ENCODE peak calls at places on chromosomes 4 and X, in ten cellular contexts. J, S, M, Q, K, C, G, F, V and L are unnamed samples.

GRCh38 chr4:55008166-55009056 is 117.0 kb downstream of the KDR start:
- DNase-seq in V (no peak), M (no peak), J (peak; percentile 23), K (no peak), C (no peak), Q (no peak), F (peak; percentile 23), S (no peak), G (no peak), L (no peak)

GRCh38 chrX:154544885-154545284 is 1.8 kb downstream of the G6PD start:
- DNase-seq in M (no peak), K (no peak), Q (no peak), G (no peak), S (no peak), V (no peak), J (no peak), F (no peak), C (no peak), L (no peak)

GRCh38 chrX:130075768-130076167 is 34.5 kb downstream of the ELF4 start:
- DNase-seq in J (no peak), G (no peak), V (no peak), M (no peak), K (no peak), Q (no peak), S (no peak), C (no peak), F (no peak), L (no peak)

GRCh38 chrX:78075787-78076389 is 28.2 kb upstream of the PGK1 start:
- DNase-seq in G (no peak), K (no peak), J (no peak), S (no peak), Q (no peak), F (no peak), C (no peak), V (no peak), M (no peak), L (no peak)

GRCh38 chr4:39568805-39569204 is 41.6 kb upstream of the UGDH start:
- DNase-seq in C (no peak), K (no peak), V (no peak), Q (no peak), S (no peak), J (peak; percentile 48), F (no peak), M (no peak), G (no peak), L (no peak)

GRCh38 chrX:130216312-130216711 is 44.5 kb downstream of the RAB33A start:
- DNase-seq in V (peak; percentile 8), Q (peak; percentile 6), J (no peak), S (no peak), M (no peak), K (no peak), G (no peak), F (no peak), C (no peak), L (no peak)

GRCh38 chrX:63506320-63506719 is 155.2 kb upstream of the SPIN4 start:
- DNase-seq in Q (peak; percentile 65), V (peak; percentile 56), M (no peak), F (no peak), G (peak; percentile 16), K (no peak), C (no peak), S (no peak), J (no peak), L (no peak)

GRCh38 chrX:50586980-50587379 is 116.4 kb upstream of the DGKK start:
- DNase-seq in J (no peak), G (no peak), F (no peak), K (no peak), C (no peak), Q (no peak), V (no peak), S (no peak), M (no peak), L (no peak)

GRCh38 chrX:114152130-114152529 is 431.8 kb upstream of the HTR2C start:
- DNase-seq in K (no peak), V (no peak), G (no peak), C (no peak), M (no peak), S (no peak), Q (peak; percentile 2), F (no peak), J (no peak), L (no peak)

GRCh38 chr4:186764457-186764856 is 40.8 kb upstream of the FAT1 start:
- DNase-seq in S (no peak), M (no peak), G (no peak), C (no peak), K (no peak), Q (no peak), J (no peak), F (no peak), V (no peak), L (no peak)
- TF ChIP-seq CTCF in S (no peak), M (no peak), G (no peak), C (no peak), K (no peak), Q (no peak), J (no peak), F (no peak), V (no peak), L (no peak)

GRCh38 chr4:8198906-8199593 is at the start of gene SH3TC1:
- DNase-seq in V (peak; percentile 86), K (peak; percentile 95), F (peak; percentile 83), M (peak; percentile 95), C (peak; percentile 89), S (peak; percentile 78), G (peak; percentile 39), Q (peak; percentile 63), J (peak; percentile 91), L (peak; percentile 57)
- TF ChIP-seq CTCF in V (no peak), K (no peak), F (no peak), M (no peak), C (no peak), S (no peak), G (no peak), Q (no peak), J (no peak), L (no peak)

GRCh38 chrX:74232859-74233258 is 71.1 kb upstream of the ZCCHC13 start:
- DNase-seq in G (no peak), S (no peak), M (no peak), K (no peak), C (no peak), F (no peak), Q (peak; percentile 39), V (peak; percentile 23), J (no peak), L (no peak)
- TF ChIP-seq CTCF in G (no peak), S (no peak), M (peak; percentile 4), K (no peak), C (no peak), F (no peak), Q (peak; percentile 22), V (no peak), J (no peak), L (peak; percentile 33)

GRCh38 chr4:35151816-35152572 is 1092.3 kb downstream of the ARAP2 start:
- DNase-seq in S (no peak), G (no peak), J (peak; percentile 4), F (peak; percentile 54), C (no peak), M (no peak), Q (no peak), K (no peak), V (no peak), L (peak; percentile 16)
- TF ChIP-seq CTCF in S (no peak), G (no peak), J (peak; percentile 7), F (no peak), C (no peak), M (no peak), Q (no peak), K (no peak), V (no peak), L (peak; percentile 73)

GRCh38 chr4:145956288-145956890 is 17.8 kb upstream of the ZNF827 start:
- DNase-seq in S (no peak), C (no peak), F (peak; percentile 49), J (peak; percentile 60), Q (peak; percentile 43), G (no peak), M (peak; percentile 58), V (peak; percentile 40), K (no peak), L (peak; percentile 49)
- TF ChIP-seq CTCF in S (peak; percentile 87), C (peak; percentile 60), F (peak; percentile 57), J (peak; percentile 35), Q (peak; percentile 68), G (peak; percentile 81), M (peak; percentile 64), V (peak; percentile 61), K (no peak), L (peak; percentile 82)

GRCh38 chrX:153494541-153495361 is at the start of gene BGN:
- DNase-seq in F (peak; percentile 30), J (no peak), V (peak; percentile 44), K (no peak), Q (peak; percentile 68), M (no peak), S (no peak), G (no peak), C (peak; percentile 83), L (peak; percentile 32)
- TF ChIP-seq CTCF in F (peak; percentile 4), J (no peak), V (peak; percentile 50), K (peak; percentile 7), Q (peak; percentile 50), M (no peak), S (no peak), G (peak; percentile 44), C (peak; percentile 28), L (peak; percentile 45)

GRCh38 chr4:164318350-164318749 is 435.6 kb upstream of the SMIM31 start:
- DNase-seq in Q (no peak), J (no peak), S (no peak), V (no peak), G (no peak), C (no peak), M (no peak), F (no peak), K (no peak), L (no peak)

DNA sequence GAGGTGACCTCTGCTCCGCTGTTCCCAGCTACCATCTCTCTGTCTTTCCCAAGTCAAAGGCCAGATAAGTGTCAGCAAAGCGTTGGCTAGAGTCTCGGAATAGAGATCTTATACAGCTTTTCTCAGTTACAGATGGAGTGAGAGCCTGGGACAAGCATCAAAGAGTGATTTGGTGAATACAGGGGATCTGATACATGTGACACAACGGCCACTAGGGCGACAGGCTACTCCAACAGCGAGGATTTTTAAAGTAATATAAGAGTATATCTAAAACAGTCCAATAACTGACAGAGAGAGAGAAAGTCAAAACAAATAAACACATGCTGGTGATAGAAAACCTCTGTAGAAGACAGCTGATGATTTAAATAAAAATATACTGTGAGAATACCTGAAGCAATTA is 433.1 kb upstream of the SMIM31 start:
- DNase-seq in G (no peak), F (no peak), S (no peak), Q (no peak), M (no peak), V (no peak), C (no peak), K (no peak), J (no peak), L (no peak)
- TF ChIP-seq CTCF in G (no peak), F (no peak), S (no peak), Q (no peak), M (no peak), V (no peak), C (no peak), K (no peak), J (no peak), L (no peak)